ENCODE peak calls at places on chromosome 1, in nine cellular contexts. One of them, this sample, is unnamed.

GRCh38 chr1:33348676-33349080 is 27.8 kb upstream of the A3GALT2 start:
- DNase-seq in A549: peak; percentile 12
- DNase-seq in sigmoid colon: peak; percentile 65
- DNase-seq in Panc1: no peak
- DNase-seq in endodermal cell: no peak
- DNase-seq in K562: no peak
- DNase-seq in GM23338: no peak
- DNase-seq in dorsolateral prefrontal cortex: no peak
- DNase-seq in HFF-Myc: no peak
- DNase-seq in this sample: no peak

GRCh38 chr1:34984435-34985062 is 598 bp downstream of the TMEM35B start:
- DNase-seq in endodermal cell: peak; percentile 57
- DNase-seq in sigmoid colon: peak; percentile 78
- DNase-seq in GM23338: no peak
- DNase-seq in HFF-Myc: no peak
- DNase-seq in K562: peak; percentile 64
- DNase-seq in Panc1: no peak
- DNase-seq in dorsolateral prefrontal cortex: no peak
- DNase-seq in A549: no peak
- DNase-seq in this sample: peak; percentile 80

GRCh38 chr1:240134596-240134995 is 42.9 kb downstream of the FMN2 start:
- DNase-seq in sigmoid colon: no peak
- DNase-seq in endodermal cell: no peak
- DNase-seq in K562: no peak
- DNase-seq in GM23338: no peak
- DNase-seq in dorsolateral prefrontal cortex: no peak
- DNase-seq in HFF-Myc: no peak
- DNase-seq in A549: no peak
- DNase-seq in Panc1: no peak
- DNase-seq in this sample: peak; percentile 60

GRCh38 chr1:220137006-220137794 is 43.3 kb downstream of the IARS2 start:
- DNase-seq in K562: no peak
- DNase-seq in Panc1: no peak
- DNase-seq in GM23338: no peak
- DNase-seq in endodermal cell: no peak
- DNase-seq in HFF-Myc: no peak
- DNase-seq in A549: no peak
- DNase-seq in sigmoid colon: no peak
- DNase-seq in dorsolateral prefrontal cortex: no peak
- DNase-seq in this sample: no peak

GRCh38 chr1:45348966-45349677 is 8.9 kb upstream of the MUTYH start:
- DNase-seq in K562: no peak
- DNase-seq in Panc1: no peak
- DNase-seq in sigmoid colon: no peak
- DNase-seq in A549: no peak
- DNase-seq in HFF-Myc: no peak
- DNase-seq in dorsolateral prefrontal cortex: no peak
- DNase-seq in endodermal cell: peak; percentile 51
- DNase-seq in GM23338: no peak
- DNase-seq in this sample: no peak

GRCh38 chr1:210057593-210057992 is 119.6 kb downstream of the SYT14 start:
- DNase-seq in K562: no peak
- DNase-seq in A549: no peak
- DNase-seq in endodermal cell: no peak
- DNase-seq in Panc1: no peak
- DNase-seq in dorsolateral prefrontal cortex: no peak
- DNase-seq in GM23338: no peak
- DNase-seq in HFF-Myc: no peak
- DNase-seq in sigmoid colon: no peak
- DNase-seq in this sample: no peak

GRCh38 chr1:18271336-18271735 is 163.7 kb downstream of the IGSF21 start:
- DNase-seq in endodermal cell: no peak
- DNase-seq in K562: no peak
- DNase-seq in dorsolateral prefrontal cortex: no peak
- DNase-seq in Panc1: no peak
- DNase-seq in HFF-Myc: no peak
- DNase-seq in A549: no peak
- DNase-seq in GM23338: no peak
- DNase-seq in sigmoid colon: no peak
- DNase-seq in this sample: no peak

GRCh38 chr1:92934395-92935378 is 26.6 kb downstream of the DIPK1A start:
- DNase-seq in A549: no peak
- DNase-seq in Panc1: no peak
- DNase-seq in sigmoid colon: no peak
- DNase-seq in HFF-Myc: no peak
- DNase-seq in GM23338: no peak
- DNase-seq in K562: no peak
- DNase-seq in dorsolateral prefrontal cortex: no peak
- DNase-seq in endodermal cell: no peak
- DNase-seq in this sample: peak; percentile 72

GRCh38 chr1:117930484-117930883 is 945 bp downstream of the WDR3 start:
- DNase-seq in endodermal cell: no peak
- DNase-seq in HFF-Myc: no peak
- DNase-seq in dorsolateral prefrontal cortex: no peak
- DNase-seq in GM23338: peak; percentile 5
- DNase-seq in Panc1: no peak
- DNase-seq in A549: peak; percentile 0
- DNase-seq in sigmoid colon: no peak
- DNase-seq in K562: no peak
- DNase-seq in this sample: no peak

GRCh38 chr1:220371324-220371723 is 99.1 kb upstream of the RAB3GAP2 start:
- DNase-seq in sigmoid colon: no peak
- DNase-seq in Panc1: no peak
- DNase-seq in endodermal cell: peak; percentile 83
- DNase-seq in dorsolateral prefrontal cortex: no peak
- DNase-seq in HFF-Myc: no peak
- DNase-seq in A549: no peak
- DNase-seq in GM23338: peak; percentile 79
- DNase-seq in K562: no peak
- DNase-seq in this sample: no peak

GRCh38 chr1:243883551-243883950 is 33.5 kb upstream of the AKT3 start:
- DNase-seq in sigmoid colon: no peak
- DNase-seq in endodermal cell: no peak
- DNase-seq in dorsolateral prefrontal cortex: no peak
- DNase-seq in GM23338: no peak
- DNase-seq in Panc1: no peak
- DNase-seq in A549: no peak
- DNase-seq in K562: no peak
- DNase-seq in HFF-Myc: peak; percentile 36
- DNase-seq in this sample: peak; percentile 53

GRCh38 chr1:174052621-174053020 is 30.5 kb upstream of the RC3H1 start:
- DNase-seq in dorsolateral prefrontal cortex: no peak
- DNase-seq in endodermal cell: no peak
- DNase-seq in HFF-Myc: no peak
- DNase-seq in GM23338: no peak
- DNase-seq in A549: no peak
- DNase-seq in Panc1: no peak
- DNase-seq in K562: no peak
- DNase-seq in sigmoid colon: no peak
- DNase-seq in this sample: no peak

GRCh38 chr1:85484716-85485115 is 19.8 kb upstream of the DDAH1 start:
- DNase-seq in HFF-Myc: no peak
- DNase-seq in A549: no peak
- DNase-seq in GM23338: no peak
- DNase-seq in dorsolateral prefrontal cortex: no peak
- DNase-seq in Panc1: no peak
- DNase-seq in sigmoid colon: no peak
- DNase-seq in K562: no peak
- DNase-seq in endodermal cell: no peak
- DNase-seq in this sample: peak; percentile 14

GRCh38 chr1:198653815-198654413 is 15.1 kb downstream of the PTPRC start:
- DNase-seq in GM23338: no peak
- DNase-seq in dorsolateral prefrontal cortex: no peak
- DNase-seq in endodermal cell: no peak
- DNase-seq in A549: no peak
- DNase-seq in K562: no peak
- DNase-seq in Panc1: no peak
- DNase-seq in HFF-Myc: no peak
- DNase-seq in sigmoid colon: no peak
- DNase-seq in this sample: peak; percentile 37

GRCh38 chr1:198660341-198661056 is 21.7 kb downstream of the PTPRC start:
- DNase-seq in Panc1: no peak
- DNase-seq in HFF-Myc: no peak
- DNase-seq in K562: no peak
- DNase-seq in endodermal cell: no peak
- DNase-seq in dorsolateral prefrontal cortex: no peak
- DNase-seq in GM23338: no peak
- DNase-seq in sigmoid colon: no peak
- DNase-seq in A549: no peak
- DNase-seq in this sample: no peak

GRCh38 chr1:198657550-198658064 is 18.8 kb downstream of the PTPRC start:
- DNase-seq in HFF-Myc: peak; percentile 98
- DNase-seq in sigmoid colon: no peak
- DNase-seq in K562: no peak
- DNase-seq in A549: no peak
- DNase-seq in GM23338: no peak
- DNase-seq in dorsolateral prefrontal cortex: no peak
- DNase-seq in endodermal cell: no peak
- DNase-seq in Panc1: no peak
- DNase-seq in this sample: peak; percentile 91

GRCh38 chr1:198655464-198656121 is 16.8 kb downstream of the PTPRC start:
- DNase-seq in A549: no peak
- DNase-seq in K562: no peak
- DNase-seq in endodermal cell: no peak
- DNase-seq in HFF-Myc: no peak
- DNase-seq in dorsolateral prefrontal cortex: no peak
- DNase-seq in GM23338: no peak
- DNase-seq in sigmoid colon: no peak
- DNase-seq in Panc1: no peak
- DNase-seq in this sample: peak; percentile 10

DNA sequence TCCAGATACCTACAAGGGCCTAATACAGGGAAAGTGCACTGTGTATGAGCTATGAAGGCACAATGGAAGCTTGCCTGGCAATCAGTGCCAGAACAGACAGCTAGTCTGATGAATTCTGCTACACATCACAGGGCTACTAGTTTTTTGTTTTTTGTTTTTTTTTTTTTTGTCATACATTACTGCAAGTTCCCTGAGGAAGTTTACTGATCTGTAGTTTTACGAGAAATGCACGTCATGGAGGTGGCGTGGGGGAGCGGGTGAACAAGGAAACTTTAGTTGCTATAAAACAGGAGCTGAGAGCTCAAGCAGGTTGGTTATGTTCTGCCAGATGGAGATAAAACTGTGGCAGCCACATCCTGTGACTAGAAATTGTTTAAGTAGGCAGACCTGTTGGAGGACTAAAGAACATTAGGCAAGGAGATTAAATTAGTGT is 17.7 kb downstream of the PTPRC start:
- DNase-seq in dorsolateral prefrontal cortex: no peak
- DNase-seq in A549: no peak
- DNase-seq in Panc1: no peak
- DNase-seq in HFF-Myc: no peak
- DNase-seq in K562: no peak
- DNase-seq in endodermal cell: no peak
- DNase-seq in sigmoid colon: peak; percentile 67
- DNase-seq in GM23338: peak; percentile 6
- DNase-seq in this sample: peak; percentile 38
- H3K4me3 ChIP-seq in dorsolateral prefrontal cortex: no peak overlapping the region
- H3K4me3 ChIP-seq in A549: no peak overlapping the region
- H3K4me3 ChIP-seq in Panc1: no peak overlapping the region
- H3K4me3 ChIP-seq in HFF-Myc: no peak overlapping the region
- H3K4me3 ChIP-seq in K562: no peak overlapping the region
- H3K4me3 ChIP-seq in endodermal cell: no peak overlapping the region
- H3K4me3 ChIP-seq in sigmoid colon: no peak overlapping the region
- H3K4me3 ChIP-seq in GM23338: no peak overlapping the region
- H3K4me3 ChIP-seq in this sample: no peak overlapping the region

GRCh38 chr1:229253170-229253974 is 17.5 kb upstream of the RAB4A start:
- DNase-seq in endodermal cell: peak; percentile 74
- DNase-seq in Panc1: no peak
- DNase-seq in HFF-Myc: peak; percentile 91
- DNase-seq in K562: no peak
- DNase-seq in sigmoid colon: no peak
- DNase-seq in dorsolateral prefrontal cortex: no peak
- DNase-seq in GM23338: peak; percentile 47
- DNase-seq in A549: no peak
- DNase-seq in this sample: peak; percentile 29
- H3K4me3 ChIP-seq in endodermal cell: no peak overlapping the region
- H3K4me3 ChIP-seq in Panc1: no peak overlapping the region
- H3K4me3 ChIP-seq in HFF-Myc: peak overlapping the region; percentile 0
- H3K4me3 ChIP-seq in K562: no peak overlapping the region
- H3K4me3 ChIP-seq in sigmoid colon: no peak overlapping the region
- H3K4me3 ChIP-seq in dorsolateral prefrontal cortex: no peak overlapping the region
- H3K4me3 ChIP-seq in GM23338: no peak overlapping the region
- H3K4me3 ChIP-seq in A549: peak overlapping the region; percentile 4
- H3K4me3 ChIP-seq in this sample: peak overlapping the region; percentile 6

DNA sequence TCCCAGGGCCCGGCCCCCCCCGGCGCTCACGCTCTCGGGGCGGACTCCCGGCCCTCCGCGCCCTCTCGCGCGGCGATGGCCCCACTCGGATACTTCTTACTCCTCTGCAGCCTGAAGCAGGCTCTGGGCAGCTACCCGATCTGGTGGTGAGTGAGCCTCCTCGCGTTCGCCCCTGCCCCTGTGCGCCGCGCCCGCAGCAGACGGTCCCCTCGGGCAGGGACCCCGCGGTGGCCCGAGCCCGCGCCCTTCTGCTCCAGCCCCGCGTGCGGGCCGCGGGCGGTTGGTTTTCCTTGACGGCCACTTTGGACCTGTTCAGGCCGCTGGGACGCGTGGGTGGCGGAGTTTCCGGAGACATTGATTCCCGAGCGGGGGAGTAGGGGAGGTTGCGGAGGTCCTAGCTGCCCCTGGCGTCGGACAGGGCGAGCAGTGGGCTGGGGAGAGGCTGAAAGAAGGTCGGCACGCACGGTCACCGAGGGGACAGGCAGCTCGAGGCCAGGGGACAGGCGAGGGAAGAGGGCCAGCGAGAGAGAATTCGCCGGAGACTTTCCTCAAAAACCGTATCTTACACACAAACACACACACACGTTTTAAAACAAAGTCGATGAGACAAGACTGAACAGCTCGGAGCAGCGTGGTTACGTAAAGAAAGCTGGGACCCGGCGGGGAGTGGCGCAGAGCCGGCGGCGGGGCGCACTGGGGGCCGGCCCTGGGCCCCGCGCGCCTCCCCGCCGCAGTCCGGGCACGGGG is 429 bp downstream of the WNT3A start:
- DNase-seq in A549: no peak
- DNase-seq in sigmoid colon: peak; percentile 57
- DNase-seq in HFF-Myc: no peak
- DNase-seq in dorsolateral prefrontal cortex: peak; percentile 18
- DNase-seq in Panc1: no peak
- DNase-seq in GM23338: peak; percentile 37
- DNase-seq in K562: no peak
- DNase-seq in endodermal cell: peak; percentile 77
- DNase-seq in this sample: no peak
- H3K4me3 ChIP-seq in A549: peak overlapping the region; percentile 37
- H3K4me3 ChIP-seq in sigmoid colon: no peak overlapping the region
- H3K4me3 ChIP-seq in HFF-Myc: no peak overlapping the region
- H3K4me3 ChIP-seq in dorsolateral prefrontal cortex: no peak overlapping the region
- H3K4me3 ChIP-seq in Panc1: peak overlapping the region; percentile 36
- H3K4me3 ChIP-seq in GM23338: peak overlapping the region; percentile 56
- H3K4me3 ChIP-seq in K562: no peak overlapping the region
- H3K4me3 ChIP-seq in endodermal cell: peak overlapping the region; percentile 44
- H3K4me3 ChIP-seq in this sample: no peak overlapping the region

DNA sequence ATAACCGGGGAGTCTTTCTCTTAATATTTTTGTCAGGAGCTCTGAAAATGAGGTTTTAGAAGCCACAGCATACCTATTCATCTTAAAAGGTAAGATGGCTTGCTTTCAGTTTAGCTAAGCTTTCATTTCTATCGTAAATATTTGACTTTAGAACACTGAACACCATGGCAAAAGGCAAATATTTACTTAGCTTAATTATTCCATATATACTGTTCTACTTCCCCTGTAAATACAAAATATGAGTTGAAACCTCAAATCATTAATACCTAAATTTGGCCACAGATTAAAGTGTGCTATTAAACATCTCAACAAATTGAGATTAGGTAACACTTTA is 136.2 kb downstream of the RERE start:
- DNase-seq in endodermal cell: no peak
- DNase-seq in sigmoid colon: no peak
- DNase-seq in K562: no peak
- DNase-seq in Panc1: no peak
- DNase-seq in A549: no peak
- DNase-seq in HFF-Myc: no peak
- DNase-seq in dorsolateral prefrontal cortex: no peak
- DNase-seq in GM23338: no peak
- DNase-seq in this sample: no peak
- H3K4me3 ChIP-seq in endodermal cell: no peak overlapping the region
- H3K4me3 ChIP-seq in sigmoid colon: no peak overlapping the region
- H3K4me3 ChIP-seq in K562: no peak overlapping the region
- H3K4me3 ChIP-seq in Panc1: peak overlapping the region; percentile 42
- H3K4me3 ChIP-seq in A549: no peak overlapping the region
- H3K4me3 ChIP-seq in HFF-Myc: no peak overlapping the region
- H3K4me3 ChIP-seq in dorsolateral prefrontal cortex: peak overlapping the region; percentile 56
- H3K4me3 ChIP-seq in GM23338: no peak overlapping the region
- H3K4me3 ChIP-seq in this sample: no peak overlapping the region

This sample was measured in foreskin fibroblast.